ENCODE peak calls at places on chromosomes 7 and 10, in six cellular contexts. One of them, this sample, is unnamed.
A peak's percentile ranks its signal among the peaks of the same experiment; 100 is the strongest.

GRCh38 chr7:47232751-47233412 is 349.0 kb downstream of the TNS3 start:
- DNase-seq in H9: no peak
- DNase-seq in stomach: no peak
- DNase-seq in A549: no peak
- DNase-seq in heart left ventricle: no peak
- DNase-seq in lower lobe of right lung: no peak
- DNase-seq in this sample: no peak

GRCh38 chr10:133139561-133140065 is 20.4 kb upstream of the KNDC1 start:
- DNase-seq in lower lobe of right lung: peak; percentile 41
- DNase-seq in heart left ventricle: peak; percentile 13
- DNase-seq in A549: no peak
- DNase-seq in H9: peak; percentile 60
- DNase-seq in stomach: no peak
- DNase-seq in this sample: peak; percentile 6

GRCh38 chr10:102230264-102230860 is 4.3 kb downstream of the ELOVL3 start:
- DNase-seq in lower lobe of right lung: peak; percentile 62
- DNase-seq in heart left ventricle: peak; percentile 56
- DNase-seq in stomach: peak; percentile 60
- DNase-seq in A549: peak; percentile 66
- DNase-seq in H9: peak; percentile 89
- DNase-seq in this sample: peak; percentile 56

GRCh38 chr10:131201741-131202515 is 109.6 kb downstream of the TCERG1L start:
- DNase-seq in stomach: peak; percentile 17
- DNase-seq in A549: no peak
- DNase-seq in heart left ventricle: no peak
- DNase-seq in H9: peak; percentile 15
- DNase-seq in lower lobe of right lung: peak; percentile 30
- DNase-seq in this sample: no peak

GRCh38 chr7:132966731-132967130 is 115.2 kb downstream of the CHCHD3 start:
- DNase-seq in lower lobe of right lung: no peak
- DNase-seq in heart left ventricle: no peak
- DNase-seq in A549: no peak
- DNase-seq in stomach: no peak
- DNase-seq in H9: no peak
- DNase-seq in this sample: no peak

GRCh38 chr10:10397906-10398305 is 619.8 kb upstream of the CELF2 start:
- DNase-seq in heart left ventricle: no peak
- DNase-seq in lower lobe of right lung: no peak
- DNase-seq in H9: no peak
- DNase-seq in A549: no peak
- DNase-seq in stomach: no peak
- DNase-seq in this sample: no peak

GRCh38 chr10:118870467-118871243 is 115.9 kb upstream of the CACUL1 start:
- DNase-seq in stomach: no peak
- DNase-seq in H9: no peak
- DNase-seq in heart left ventricle: peak; percentile 44
- DNase-seq in A549: peak; percentile 36
- DNase-seq in lower lobe of right lung: no peak
- DNase-seq in this sample: peak; percentile 24

GRCh38 chr7:27808626-27809025 is 68.7 kb downstream of the TAX1BP1 start:
- DNase-seq in heart left ventricle: no peak
- DNase-seq in lower lobe of right lung: no peak
- DNase-seq in H9: no peak
- DNase-seq in stomach: no peak
- DNase-seq in A549: no peak
- DNase-seq in this sample: no peak

GRCh38 chr10:69445094-69445493 is 6.2 kb upstream of the TSPAN15 start:
- DNase-seq in stomach: no peak
- DNase-seq in lower lobe of right lung: no peak
- DNase-seq in A549: no peak
- DNase-seq in heart left ventricle: no peak
- DNase-seq in H9: no peak
- DNase-seq in this sample: no peak

GRCh38 chr7:27453702-27454405 is 208.8 kb downstream of the HIBADH start:
- DNase-seq in heart left ventricle: no peak
- DNase-seq in lower lobe of right lung: no peak
- DNase-seq in A549: no peak
- DNase-seq in stomach: no peak
- DNase-seq in H9: no peak
- DNase-seq in this sample: no peak

GRCh38 chr7:28768577-28769147 is 189.5 kb downstream of the TRIL start:
- DNase-seq in heart left ventricle: no peak
- DNase-seq in stomach: no peak
- DNase-seq in lower lobe of right lung: no peak
- DNase-seq in H9: no peak
- DNase-seq in A549: no peak
- DNase-seq in this sample: no peak

GRCh38 chr10:77195101-77195500 is 442.5 kb downstream of the KCNMA1 start:
- DNase-seq in A549: peak; percentile 23
- DNase-seq in H9: no peak
- DNase-seq in lower lobe of right lung: no peak
- DNase-seq in heart left ventricle: no peak
- DNase-seq in stomach: no peak
- DNase-seq in this sample: no peak
- H3K27ac ChIP-seq in A549: peak overlapping the region; percentile 49
- H3K27ac ChIP-seq in H9: no peak overlapping the region
- H3K27ac ChIP-seq in lower lobe of right lung: no peak overlapping the region
- H3K27ac ChIP-seq in heart left ventricle: no peak overlapping the region
- H3K27ac ChIP-seq in stomach: no peak overlapping the region
- H3K27ac ChIP-seq in this sample: no peak overlapping the region

DNA sequence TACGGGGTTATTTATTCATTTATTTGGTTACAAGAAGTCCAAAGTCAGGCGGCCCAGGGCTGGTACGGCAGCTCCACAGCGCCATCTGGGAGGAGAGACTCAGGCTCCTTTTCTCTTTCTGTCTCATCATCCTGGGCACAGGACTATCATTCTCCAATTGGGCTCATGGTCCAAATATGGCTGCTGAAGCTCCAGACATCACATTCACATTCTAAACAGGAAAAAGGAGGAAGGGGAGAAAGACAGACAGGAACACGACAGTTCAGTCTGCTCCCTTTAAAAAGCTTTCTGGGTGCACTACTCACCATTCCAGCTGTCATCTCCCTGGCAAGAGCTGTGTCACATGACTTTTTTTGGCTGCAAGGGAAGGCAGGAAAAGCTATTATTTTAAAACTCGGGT is 74.4 kb upstream of the PDZD8 start:
- DNase-seq in heart left ventricle: no peak
- DNase-seq in lower lobe of right lung: no peak
- DNase-seq in A549: no peak
- DNase-seq in H9: no peak
- DNase-seq in stomach: peak; percentile 28
- DNase-seq in this sample: no peak
- TF ChIP-seq CTCF in heart left ventricle: no peak
- TF ChIP-seq CTCF in lower lobe of right lung: peak; percentile 8
- TF ChIP-seq CTCF in A549: peak; percentile 29
- TF ChIP-seq CTCF in H9: peak; percentile 54
- TF ChIP-seq CTCF in stomach: no peak
- TF ChIP-seq CTCF in this sample: peak; percentile 36

GRCh38 chr7:96181174-96181573 is 140.7 kb downstream of the SLC25A13 start:
- DNase-seq in lower lobe of right lung: no peak
- DNase-seq in H9: no peak
- DNase-seq in stomach: no peak
- DNase-seq in heart left ventricle: no peak
- DNase-seq in A549: no peak
- DNase-seq in this sample: no peak

GRCh38 chr7:96182424-96183158 is 139.3 kb downstream of the SLC25A13 start:
- DNase-seq in A549: no peak
- DNase-seq in stomach: no peak
- DNase-seq in heart left ventricle: no peak
- DNase-seq in lower lobe of right lung: no peak
- DNase-seq in H9: no peak
- DNase-seq in this sample: no peak

GRCh38 chr7:96187735-96188622 is 133.9 kb downstream of the SLC25A13 start:
- DNase-seq in stomach: no peak
- DNase-seq in lower lobe of right lung: no peak
- DNase-seq in heart left ventricle: no peak
- DNase-seq in A549: no peak
- DNase-seq in H9: no peak
- DNase-seq in this sample: no peak

GRCh38 chr7:96183163-96183562 is 138.7 kb downstream of the SLC25A13 start:
- DNase-seq in stomach: no peak
- DNase-seq in A549: no peak
- DNase-seq in lower lobe of right lung: no peak
- DNase-seq in heart left ventricle: no peak
- DNase-seq in H9: no peak
- DNase-seq in this sample: no peak

GRCh38 chr7:96184783-96185182 is 137.1 kb downstream of the SLC25A13 start:
- DNase-seq in A549: no peak
- DNase-seq in stomach: no peak
- DNase-seq in lower lobe of right lung: no peak
- DNase-seq in H9: no peak
- DNase-seq in heart left ventricle: no peak
- DNase-seq in this sample: no peak
- H3K27ac ChIP-seq in A549: no peak overlapping the region
- H3K27ac ChIP-seq in stomach: no peak overlapping the region
- H3K27ac ChIP-seq in lower lobe of right lung: no peak overlapping the region
- H3K27ac ChIP-seq in H9: no peak overlapping the region
- H3K27ac ChIP-seq in heart left ventricle: no peak overlapping the region
- H3K27ac ChIP-seq in this sample: no peak overlapping the region

DNA sequence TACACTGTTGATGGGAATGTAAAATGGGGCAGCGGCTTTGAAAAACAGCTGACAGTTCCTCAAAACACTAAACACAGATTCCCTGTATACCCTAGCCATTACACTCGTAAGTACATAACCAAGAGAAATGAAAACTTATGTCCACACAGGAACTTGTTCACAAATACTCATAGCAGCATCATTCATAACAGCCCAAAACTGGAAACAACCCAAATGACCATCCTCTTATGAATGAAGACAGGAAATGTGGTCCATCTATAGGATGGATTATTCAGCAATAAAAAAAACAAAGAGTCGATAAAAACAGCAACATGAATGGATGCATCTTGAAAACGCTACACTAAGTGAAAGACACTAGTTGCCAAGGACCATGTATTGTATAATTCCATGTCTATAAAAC is 23.7 kb downstream of the NMT2 start:
- DNase-seq in heart left ventricle: no peak
- DNase-seq in lower lobe of right lung: no peak
- DNase-seq in H9: no peak
- DNase-seq in A549: no peak
- DNase-seq in stomach: no peak
- DNase-seq in this sample: no peak
- TF ChIP-seq CTCF in heart left ventricle: no peak
- TF ChIP-seq CTCF in lower lobe of right lung: no peak
- TF ChIP-seq CTCF in H9: no peak
- TF ChIP-seq CTCF in A549: no peak
- TF ChIP-seq CTCF in stomach: no peak
- TF ChIP-seq CTCF in this sample: no peak

GRCh38 chr7:143405158-143405557 is 3.5 kb downstream of the EPHA1 start:
- DNase-seq in lower lobe of right lung: no peak
- DNase-seq in stomach: no peak
- DNase-seq in heart left ventricle: peak; percentile 80
- DNase-seq in A549: no peak
- DNase-seq in H9: no peak
- DNase-seq in this sample: no peak
- H3K27ac ChIP-seq in lower lobe of right lung: no peak overlapping the region
- H3K27ac ChIP-seq in stomach: no peak overlapping the region
- H3K27ac ChIP-seq in heart left ventricle: no peak overlapping the region
- H3K27ac ChIP-seq in A549: no peak overlapping the region
- H3K27ac ChIP-seq in H9: no peak overlapping the region
- H3K27ac ChIP-seq in this sample: no peak overlapping the region

GRCh38 chr10:116792772-116793171 is 50.4 kb upstream of the HSPA12A start:
- DNase-seq in H9: no peak
- DNase-seq in A549: no peak
- DNase-seq in heart left ventricle: no peak
- DNase-seq in stomach: no peak
- DNase-seq in lower lobe of right lung: no peak
- DNase-seq in this sample: no peak

GRCh38 chr10:116798859-116799258 is 50.4 kb upstream of the ENO4 start:
- DNase-seq in A549: no peak
- DNase-seq in heart left ventricle: no peak
- DNase-seq in H9: no peak
- DNase-seq in lower lobe of right lung: no peak
- DNase-seq in stomach: no peak
- DNase-seq in this sample: no peak

GRCh38 chr10:116800356-116800929 is 48.9 kb upstream of the ENO4 start:
- DNase-seq in H9: no peak
- DNase-seq in lower lobe of right lung: no peak
- DNase-seq in heart left ventricle: no peak
- DNase-seq in stomach: no peak
- DNase-seq in A549: no peak
- DNase-seq in this sample: no peak

GRCh38 chr10:116796469-116796868 is 52.8 kb upstream of the ENO4 start:
- DNase-seq in A549: no peak
- DNase-seq in H9: no peak
- DNase-seq in lower lobe of right lung: no peak
- DNase-seq in heart left ventricle: no peak
- DNase-seq in stomach: no peak
- DNase-seq in this sample: no peak

DNA sequence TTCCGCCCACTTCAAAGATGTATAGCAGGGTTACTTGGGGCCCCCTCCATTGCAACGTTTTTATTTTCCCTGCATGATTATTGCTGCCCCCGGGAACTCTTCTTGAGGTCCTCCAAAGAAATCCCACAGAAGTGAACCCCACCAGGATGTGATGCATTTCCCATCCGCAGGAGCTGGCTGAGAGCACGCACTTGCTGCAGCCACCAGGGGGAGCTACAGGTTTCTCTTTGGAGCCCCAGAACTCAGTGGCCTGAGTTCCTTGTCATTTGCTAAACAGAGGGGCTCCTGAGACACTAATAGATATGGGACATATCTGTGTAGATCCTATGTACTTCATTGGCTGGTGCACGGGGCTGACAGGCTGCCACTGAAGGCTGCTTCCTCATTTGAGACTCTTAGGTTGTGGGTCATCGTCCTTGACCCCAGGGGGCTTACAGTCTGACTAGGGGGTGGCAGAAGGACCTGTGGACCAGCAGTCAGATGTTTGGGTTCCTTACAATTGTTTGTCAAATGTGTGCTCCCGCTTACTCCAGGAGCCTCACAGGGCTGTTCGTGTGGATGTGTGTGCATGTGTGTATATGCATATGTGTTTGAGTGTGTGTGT is 52.3 kb upstream of the ENO4 start:
- DNase-seq in A549: peak; percentile 78
- DNase-seq in H9: peak; percentile 83
- DNase-seq in lower lobe of right lung: peak; percentile 67
- DNase-seq in heart left ventricle: peak; percentile 63
- DNase-seq in stomach: peak; percentile 76
- DNase-seq in this sample: peak; percentile 81
- TF ChIP-seq CTCF in A549: peak; percentile 93
- TF ChIP-seq CTCF in H9: peak; percentile 96
- TF ChIP-seq CTCF in lower lobe of right lung: peak; percentile 88
- TF ChIP-seq CTCF in heart left ventricle: peak; percentile 85
- TF ChIP-seq CTCF in stomach: peak; percentile 78
- TF ChIP-seq CTCF in this sample: peak; percentile 85

This sample was measured in WERI-Rb-1.